ENCODE peak calls at places on chromosome 12, in nine cellular contexts. T, O, F, Y, M, L, A, R and D are unnamed samples.

GRCh38 chr12:97862072-97862471 is 399.5 kb downstream of the RMST start:
- DNase-seq in A (no peak), T (no peak), R (no peak), F (no peak), Y (no peak), O (no peak), M (no peak), L (no peak), D (no peak)

GRCh38 chr12:114220311-114220710 is 185.6 kb downstream of the TBX5 start:
- DNase-seq in T (no peak), O (no peak), A (no peak), F (no peak), M (no peak), R (no peak), Y (no peak), L (no peak), D (peak)

GRCh38 chr12:75378354-75378753 is 12.5 kb upstream of the GLIPR1L2 start:
- DNase-seq in A (no peak), O (no peak), L (no peak), R (no peak), M (no peak), Y (no peak), F (no peak), T (no peak), D (no peak)

GRCh38 chr12:97575792-97576191 is 113.2 kb downstream of the RMST start:
- DNase-seq in O (no peak), M (no peak), A (no peak), T (no peak), R (no peak), F (no peak), Y (no peak), L (no peak), D (no peak)

GRCh38 chr12:3185260-3185870 is 108.2 kb downstream of the TSPAN9 start:
- DNase-seq in R (no peak), O (no peak), L (no peak), A (no peak), Y (peak), M (no peak), F (no peak), T (no peak), D (no peak)

GRCh38 chr12:127230843-127231260 is 1036.1 kb upstream of the TMEM132C start:
- DNase-seq in T (no peak), M (no peak), R (no peak), L (no peak), F (no peak), O (no peak), Y (no peak), A (no peak), D (no peak)

GRCh38 chr12:91926810-91927209 is 218.8 kb downstream of the BTG1 start:
- DNase-seq in F (no peak), T (no peak), Y (no peak), M (no peak), O (no peak), A (no peak), L (no peak), R (no peak), D (no peak)

GRCh38 chr12:63068857-63069442 is 82.1 kb downstream of the AVPR1A start:
- DNase-seq in F (no peak), T (no peak), Y (no peak), A (peak), M (no peak), R (no peak), O (peak), L (peak), D (peak)

GRCh38 chr12:92927436-92928116 is 1.5 kb downstream of the EEA1 start:
- DNase-seq in R (no peak), L (no peak), T (no peak), F (no peak), A (no peak), Y (no peak), O (no peak), M (no peak), D (peak)

GRCh38 chr12:82950362-82950761 is 263.7 kb downstream of the TMTC2 start:
- DNase-seq in M (no peak), L (no peak), Y (no peak), A (no peak), O (no peak), R (no peak), F (no peak), T (no peak), D (no peak)

GRCh38 chr12:110117948-110118685 is 6.0 kb upstream of the IFT81 start:
- DNase-seq in T (no peak), R (no peak), L (no peak), Y (no peak), O (peak), M (no peak), F (no peak), A (no peak), D (no peak)

GRCh38 chr12:4833511-4833910 is 76.2 kb upstream of the KCNA1 start:
- DNase-seq in O (no peak), Y (no peak), A (no peak), T (no peak), R (no peak), F (no peak), L (no peak), M (no peak), D (no peak)

GRCh38 chr12:125882141-125882540 is 816.9 kb downstream of the AACS start:
- DNase-seq in O (no peak), T (no peak), A (no peak), L (no peak), F (no peak), R (no peak), M (no peak), Y (no peak), D (no peak)

GRCh38 chr12:122421263-122421814 is 1.1 kb downstream of the CLIP1 start:
- DNase-seq in L (no peak), O (peak), A (no peak), M (no peak), F (peak), T (no peak), R (no peak), Y (peak), D (no peak)

GRCh38 chr12:105083551-105084105 is 630 bp downstream of the ALDH1L2 start:
- DNase-seq in Y (peak), L (peak), M (no peak), A (no peak), R (no peak), F (no peak), O (no peak), T (no peak), D (no peak)

GRCh38 chr12:52834727-52835001 is 553 bp upstream of the KRT79 start:
- DNase-seq in M (no peak), T (no peak), Y (peak), F (no peak), L (no peak), R (no peak), A (no peak), O (no peak), D (no peak)

GRCh38 chr12:43882578-43883178 is 46.8 kb downstream of the TMEM117 start:
- DNase-seq in O (peak), T (peak), Y (no peak), L (no peak), F (peak), M (no peak), A (peak), R (peak), D (peak)